ENCODE peak calls at places on chromosomes 2 and 18, in six cellular contexts. One of them, this sample, is unnamed.

GRCh38 chr2:98455494-98455976 is 10.9 kb downstream of the INPP4A start:
- DNase-seq in aorta: no peak
- DNase-seq in AG04450: no peak
- DNase-seq in A549: no peak
- DNase-seq in uterus: no peak
- DNase-seq in breast epithelium: no peak
- DNase-seq in this sample: no peak

GRCh38 chr18:71114550-71115210 is 825.8 kb downstream of the SOCS6 start:
- DNase-seq in aorta: no peak
- DNase-seq in AG04450: no peak
- DNase-seq in A549: no peak
- DNase-seq in uterus: no peak
- DNase-seq in breast epithelium: no peak
- DNase-seq in this sample: no peak

GRCh38 chr2:65576861-65577601 is 144.6 kb upstream of the SPRED2 start:
- DNase-seq in aorta: no peak
- DNase-seq in AG04450: peak; percentile 83
- DNase-seq in A549: peak; percentile 82
- DNase-seq in uterus: no peak
- DNase-seq in breast epithelium: no peak
- DNase-seq in this sample: no peak

GRCh38 chr18:27605107-27605834 is 420.2 kb upstream of the CHST9 start:
- DNase-seq in aorta: no peak
- DNase-seq in AG04450: peak; percentile 36
- DNase-seq in A549: peak; percentile 7
- DNase-seq in uterus: peak; percentile 15
- DNase-seq in breast epithelium: no peak
- DNase-seq in this sample: no peak

GRCh38 chr2:120520929-120521912 is 175.3 kb downstream of the INHBB start:
- DNase-seq in aorta: peak; percentile 82
- DNase-seq in AG04450: no peak
- DNase-seq in A549: peak; percentile 40
- DNase-seq in uterus: no peak
- DNase-seq in breast epithelium: peak; percentile 74
- DNase-seq in this sample: no peak

GRCh38 chr2:142140434-142140845 is 9.6 kb upstream of the LRP1B start:
- DNase-seq in aorta: no peak
- DNase-seq in AG04450: no peak
- DNase-seq in A549: no peak
- DNase-seq in uterus: no peak
- DNase-seq in breast epithelium: no peak
- DNase-seq in this sample: no peak

GRCh38 chr2:195562624-195563566 is 94.1 kb upstream of the SLC39A10 start:
- DNase-seq in aorta: no peak
- DNase-seq in AG04450: no peak
- DNase-seq in A549: no peak
- DNase-seq in uterus: no peak
- DNase-seq in breast epithelium: no peak
- DNase-seq in this sample: no peak

GRCh38 chr18:12868576-12868975 is 15.5 kb downstream of the PTPN2 start:
- DNase-seq in aorta: no peak
- DNase-seq in AG04450: no peak
- DNase-seq in A549: no peak
- DNase-seq in uterus: no peak
- DNase-seq in breast epithelium: no peak
- DNase-seq in this sample: no peak

GRCh38 chr18:457120-457519 is 43.4 kb downstream of the COLEC12 start:
- DNase-seq in aorta: no peak
- DNase-seq in AG04450: no peak
- DNase-seq in A549: no peak
- DNase-seq in uterus: peak; percentile 43
- DNase-seq in breast epithelium: no peak
- DNase-seq in this sample: no peak

GRCh38 chr2:39370101-39370500 is 67.0 kb downstream of the MAP4K3 start:
- DNase-seq in aorta: no peak
- DNase-seq in AG04450: no peak
- DNase-seq in A549: no peak
- DNase-seq in uterus: no peak
- DNase-seq in breast epithelium: no peak
- DNase-seq in this sample: no peak

GRCh38 chr2:53519925-53520629 is 247.5 kb upstream of the CHAC2 start:
- DNase-seq in aorta: no peak
- DNase-seq in AG04450: no peak
- DNase-seq in A549: no peak
- DNase-seq in uterus: no peak
- DNase-seq in breast epithelium: no peak
- DNase-seq in this sample: no peak

GRCh38 chr2:12809526-12809925 is 92.8 kb downstream of the TRIB2 start:
- DNase-seq in aorta: no peak
- DNase-seq in AG04450: no peak
- DNase-seq in A549: no peak
- DNase-seq in uterus: no peak
- DNase-seq in breast epithelium: no peak
- DNase-seq in this sample: no peak

GRCh38 chr2:12813166-12813565 is 96.4 kb downstream of the TRIB2 start:
- DNase-seq in aorta: no peak
- DNase-seq in AG04450: no peak
- DNase-seq in A549: no peak
- DNase-seq in uterus: no peak
- DNase-seq in breast epithelium: no peak
- DNase-seq in this sample: no peak

GRCh38 chr2:12816379-12817306 is 99.9 kb downstream of the TRIB2 start:
- DNase-seq in aorta: no peak
- DNase-seq in AG04450: no peak
- DNase-seq in A549: no peak
- DNase-seq in uterus: no peak
- DNase-seq in breast epithelium: no peak
- DNase-seq in this sample: no peak

GRCh38 chr2:12807907-12808810 is 91.4 kb downstream of the TRIB2 start:
- DNase-seq in aorta: no peak
- DNase-seq in AG04450: no peak
- DNase-seq in A549: no peak
- DNase-seq in uterus: no peak
- DNase-seq in breast epithelium: no peak
- DNase-seq in this sample: no peak

DNA sequence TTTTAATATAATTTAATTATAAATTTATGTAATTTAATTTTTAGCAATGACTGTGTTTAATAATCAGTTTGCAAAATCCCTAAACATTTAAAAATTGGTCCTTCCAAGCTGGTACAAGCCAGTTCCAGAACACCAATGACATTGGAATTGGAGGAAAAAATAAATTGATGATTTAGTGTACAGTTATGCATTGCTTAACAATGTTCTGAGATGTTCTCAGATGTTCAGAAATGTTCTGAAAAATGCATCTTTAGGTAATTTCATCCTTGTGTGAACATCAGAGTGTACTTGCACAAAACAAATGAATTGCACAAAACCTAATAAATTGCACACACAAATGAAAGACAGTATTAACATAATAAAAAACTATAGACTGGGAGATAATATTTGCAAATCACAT is 95.2 kb downstream of the TRIB2 start:
- DNase-seq in aorta: no peak
- DNase-seq in AG04450: no peak
- DNase-seq in A549: no peak
- DNase-seq in uterus: no peak
- DNase-seq in breast epithelium: no peak
- DNase-seq in this sample: no peak
- H3K27ac ChIP-seq in aorta: no peak overlapping the region
- H3K27ac ChIP-seq in AG04450: no peak overlapping the region
- H3K27ac ChIP-seq in A549: no peak overlapping the region
- H3K27ac ChIP-seq in uterus: no peak overlapping the region
- H3K27ac ChIP-seq in breast epithelium: no peak overlapping the region
- H3K27ac ChIP-seq in this sample: no peak overlapping the region

GRCh38 chr18:36296591-36297418 is 708 bp upstream of the FHOD3 start:
- DNase-seq in aorta: peak; percentile 91
- DNase-seq in AG04450: peak; percentile 50
- DNase-seq in A549: peak; percentile 46
- DNase-seq in uterus: peak; percentile 67
- DNase-seq in breast epithelium: no peak
- DNase-seq in this sample: peak; percentile 60
- H3K27ac ChIP-seq in aorta: peak overlapping the region; percentile 60
- H3K27ac ChIP-seq in AG04450: peak overlapping the region; percentile 65
- H3K27ac ChIP-seq in A549: peak overlapping the region; percentile 72
- H3K27ac ChIP-seq in uterus: peak overlapping the region; percentile 58
- H3K27ac ChIP-seq in breast epithelium: peak overlapping the region; percentile 65
- H3K27ac ChIP-seq in this sample: no peak overlapping the region

GRCh38 chr18:37435996-37436395 is 129.6 kb downstream of the CELF4 start:
- DNase-seq in aorta: no peak
- DNase-seq in AG04450: no peak
- DNase-seq in A549: no peak
- DNase-seq in uterus: no peak
- DNase-seq in breast epithelium: no peak
- DNase-seq in this sample: no peak

GRCh38 chr18:37438417-37439180 is 127.0 kb downstream of the CELF4 start:
- DNase-seq in aorta: no peak
- DNase-seq in AG04450: no peak
- DNase-seq in A549: no peak
- DNase-seq in uterus: no peak
- DNase-seq in breast epithelium: no peak
- DNase-seq in this sample: no peak

GRCh38 chr18:37434161-37434860 is 131.3 kb downstream of the CELF4 start:
- DNase-seq in aorta: no peak
- DNase-seq in AG04450: no peak
- DNase-seq in A549: no peak
- DNase-seq in uterus: no peak
- DNase-seq in breast epithelium: no peak
- DNase-seq in this sample: no peak

GRCh38 chr18:37432796-37433195 is 132.8 kb downstream of the CELF4 start:
- DNase-seq in aorta: no peak
- DNase-seq in AG04450: no peak
- DNase-seq in A549: no peak
- DNase-seq in uterus: no peak
- DNase-seq in breast epithelium: no peak
- DNase-seq in this sample: no peak

DNA sequence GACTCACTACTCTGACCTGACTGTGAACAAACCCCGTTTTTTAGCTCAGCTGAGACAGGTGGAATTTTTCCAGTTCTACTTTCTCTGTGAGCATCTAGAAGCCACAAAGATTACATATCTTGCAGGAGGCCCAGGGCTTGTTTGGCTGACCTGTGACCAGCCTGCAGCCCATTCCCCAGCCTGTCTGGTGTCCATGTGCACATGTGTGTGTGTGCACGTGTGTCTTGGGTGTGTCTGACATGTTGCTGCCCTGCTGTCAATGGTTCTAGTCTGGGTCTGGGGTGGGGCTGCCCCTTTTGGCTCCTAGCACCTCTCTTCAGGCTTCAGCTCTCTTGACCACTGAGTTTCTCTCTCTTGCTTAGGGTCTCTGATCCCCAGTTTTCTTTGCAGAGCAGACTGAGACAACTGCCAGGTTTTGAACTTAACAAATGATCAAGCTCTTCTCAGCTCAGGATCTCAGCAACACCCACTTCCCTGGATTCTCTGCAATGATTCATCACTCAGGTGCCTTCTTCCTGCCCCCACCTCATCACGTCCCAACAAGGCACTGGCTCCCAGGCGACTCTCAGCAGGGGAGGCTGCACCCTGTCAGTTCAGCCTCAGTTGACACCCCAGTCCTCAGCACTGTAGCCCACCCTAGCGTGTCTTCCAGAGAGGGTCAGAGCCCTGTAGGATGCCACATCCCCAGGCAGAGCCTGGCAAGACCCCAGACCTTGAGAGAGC is 130.3 kb downstream of the CELF4 start:
- DNase-seq in aorta: no peak
- DNase-seq in AG04450: no peak
- DNase-seq in A549: no peak
- DNase-seq in uterus: no peak
- DNase-seq in breast epithelium: no peak
- DNase-seq in this sample: no peak
- H3K27ac ChIP-seq in aorta: no peak overlapping the region
- H3K27ac ChIP-seq in AG04450: no peak overlapping the region
- H3K27ac ChIP-seq in A549: no peak overlapping the region
- H3K27ac ChIP-seq in uterus: no peak overlapping the region
- H3K27ac ChIP-seq in breast epithelium: no peak overlapping the region
- H3K27ac ChIP-seq in this sample: no peak overlapping the region

GRCh38 chr18:34978953-34979608 is 62.1 kb upstream of the MAPRE2 start:
- DNase-seq in aorta: peak; percentile 86
- DNase-seq in AG04450: peak; percentile 76
- DNase-seq in A549: peak; percentile 74
- DNase-seq in uterus: peak; percentile 49
- DNase-seq in breast epithelium: no peak
- DNase-seq in this sample: peak; percentile 78
- H3K27ac ChIP-seq in aorta: peak overlapping the region; percentile 88
- H3K27ac ChIP-seq in AG04450: peak overlapping the region; percentile 74
- H3K27ac ChIP-seq in A549: peak overlapping the region; percentile 45
- H3K27ac ChIP-seq in uterus: peak overlapping the region; percentile 51
- H3K27ac ChIP-seq in breast epithelium: peak overlapping the region; percentile 86
- H3K27ac ChIP-seq in this sample: peak overlapping the region; percentile 82

This sample was measured in left lung.